ENCODE peak calls at places on chromosomes 7 and 10, in five cellular contexts. U is T-helper 2 cell; S is activated T-helper 9 cell treated with anti-CD3 and anti-CD28 coated beads, Interleukin-2, amount 50 U/mL, for 16 hours; O is GM12878; B is anterior cingulate cortex. X is an unnamed sample.

GRCh38 chr10:29176845-29177244 is 112.0 kb upstream of the LYZL1 start:
- DNase-seq in O (no peak), U (no peak), S (no peak), B (no peak), X (no peak)

GRCh38 chr7:45088821-45089313 is at the start of gene NACAD:
- DNase-seq in O (no peak), S (no peak), U (no peak), B (peak), X (no peak)

GRCh38 chr10:75508239-75508813 is 76.9 kb downstream of the LRMDA start:
- DNase-seq in S (no peak), U (no peak), O (no peak), B (no peak), X (no peak)

GRCh38 chr10:73480158-73480557 is 15.7 kb downstream of the PPP3CB start:
- DNase-seq in S (no peak), O (no peak), U (no peak), B (no peak), X (no peak)

GRCh38 chr10:102988404-102989314 is 70.6 kb downstream of the CNNM2 start:
- DNase-seq in O (no peak), B (no peak), U (no peak), S (no peak), X (no peak)

GRCh38 chr10:13100349-13101294 is 659 bp downstream of the OPTN start:
- DNase-seq in O (no peak), S (no peak), B (no peak), U (no peak), X (no peak)

GRCh38 chr7:13633857-13634256 is 355.6 kb downstream of the ETV1 start:
- DNase-seq in U (no peak), O (no peak), B (no peak), S (no peak), X (no peak)

GRCh38 chr7:102291056-102291915 is 4.6 kb downstream of the SH2B2 start:
- DNase-seq in U (no peak), O (peak), B (no peak), S (no peak), X (no peak)

GRCh38 chr7:17013204-17013603 is 131.4 kb upstream of the AGR3 start:
- DNase-seq in S (no peak), O (no peak), U (no peak), B (no peak), X (no peak)

GRCh38 chr7:134058980-134059379 is 68.2 kb upstream of the LRGUK start:
- DNase-seq in B (no peak), S (no peak), U (no peak), O (no peak), X (no peak)

GRCh38 chr7:101586078-101586941 is 42.8 kb downstream of the MYL10 start:
- DNase-seq in B (no peak), O (no peak), U (no peak), S (no peak), X (no peak)

GRCh38 chr7:134280508-134280907 is 36.2 kb downstream of the SLC35B4 start:
- DNase-seq in O (no peak), S (no peak), U (no peak), B (no peak), X (no peak)

GRCh38 chr7:105454921-105455320 is 66.2 kb upstream of the SRPK2 start:
- DNase-seq in U (no peak), S (no peak), B (no peak), O (no peak), X (no peak)

GRCh38 chr7:128190051-128190640 is 50.9 kb upstream of the LEP start:
- DNase-seq in B (no peak), S (no peak), U (no peak), O (no peak), X (no peak)

GRCh38 chr7:82057476-82057875 is 287.6 kb upstream of the HGF start:
- DNase-seq in S (no peak), B (no peak), O (no peak), U (no peak), X (no peak)

GRCh38 chr10:98006266-98006665 is 24.2 kb downstream of the CRTAC1 start:
- DNase-seq in U (no peak), O (no peak), S (no peak), B (no peak), X (no peak)

GRCh38 chr10:35178305-35178704 is 51.7 kb downstream of the CREM start:
- DNase-seq in O (no peak), S (no peak), U (no peak), B (no peak), X (no peak)

GRCh38 chr7:76063525-76063924 is 15.6 kb downstream of the MDH2 start:
- DNase-seq in U (no peak), S (no peak), O (no peak), B (no peak), X (no peak)

GRCh38 chr10:124508907-124509454 is 47.4 kb downstream of the LHPP start:
- DNase-seq in S (no peak), U (no peak), O (no peak), B (no peak), X (no peak)

GRCh38 chr10:59674211-59674836 is 35.3 kb downstream of the SLC16A9 start:
- DNase-seq in O (no peak), S (no peak), B (no peak), U (no peak), X (no peak)

GRCh38 chr10:72072046-72072445 is 16.3 kb downstream of the SPOCK2 start:
- DNase-seq in S (no peak), O (no peak), B (no peak), U (no peak), X (no peak)

GRCh38 chr7:30171753-30172447 is 37.1 kb downstream of the MTURN start:
- DNase-seq in U (no peak), O (no peak), S (no peak), B (no peak), X (no peak)

GRCh38 chr10:97531401-97531985 is 32.8 kb downstream of the UBTD1 start:
- DNase-seq in U (no peak), O (no peak), B (no peak), S (no peak), X (no peak)

GRCh38 chr10:101222683-101223273 is 6.5 kb downstream of the LBX1 start:
- DNase-seq in U (no peak), O (no peak), B (no peak), S (no peak), X (no peak)